ENCODE peak calls at places on chromosomes 6 and 20, in six cellular contexts. One of them, this sample, is unnamed.

GRCh38 chr6:7673063-7673536 is 52.8 kb upstream of the BMP6 start:
- DNase-seq in H9: peak
- DNase-seq in IMR-90: peak
- DNase-seq in trophoblast cell: peak
- DNase-seq in neuronal stem cell: peak
- DNase-seq in H1: peak
- DNase-seq in this sample: no peak

GRCh38 chr6:109304284-109305015 is 77.8 kb downstream of the CD164 start:
- DNase-seq in H9: no peak
- DNase-seq in IMR-90: no peak
- DNase-seq in trophoblast cell: no peak
- DNase-seq in neuronal stem cell: no peak
- DNase-seq in H1: no peak
- DNase-seq in this sample: no peak

GRCh38 chr6:44237813-44238433 is 9.0 kb upstream of the HSP90AB1 start:
- DNase-seq in H9: peak
- DNase-seq in IMR-90: peak
- DNase-seq in trophoblast cell: peak
- DNase-seq in neuronal stem cell: no peak
- DNase-seq in H1: no peak
- DNase-seq in this sample: peak

GRCh38 chr6:170129691-170130171 is 161.1 kb downstream of the DLL1 start:
- DNase-seq in H9: no peak
- DNase-seq in IMR-90: no peak
- DNase-seq in trophoblast cell: peak
- DNase-seq in neuronal stem cell: no peak
- DNase-seq in H1: no peak
- DNase-seq in this sample: no peak

GRCh38 chr6:48183816-48184215 is 72.8 kb upstream of the PTCHD4 start:
- DNase-seq in H9: no peak
- DNase-seq in IMR-90: no peak
- DNase-seq in trophoblast cell: no peak
- DNase-seq in neuronal stem cell: no peak
- DNase-seq in H1: no peak
- DNase-seq in this sample: no peak

GRCh38 chr6:91055959-91056358 is 469.1 kb upstream of the MAP3K7 start:
- DNase-seq in H9: no peak
- DNase-seq in IMR-90: no peak
- DNase-seq in trophoblast cell: no peak
- DNase-seq in neuronal stem cell: no peak
- DNase-seq in H1: no peak
- DNase-seq in this sample: no peak

GRCh38 chr6:32666420-32667300 is at the start of gene HLA-DQB1:
- DNase-seq in H9: peak
- DNase-seq in IMR-90: no peak
- DNase-seq in trophoblast cell: peak
- DNase-seq in neuronal stem cell: peak
- DNase-seq in H1: no peak
- DNase-seq in this sample: peak

GRCh38 chr20:48659888-48660287 is 167.9 kb downstream of the PREX1 start:
- DNase-seq in H9: no peak
- DNase-seq in IMR-90: no peak
- DNase-seq in trophoblast cell: no peak
- DNase-seq in neuronal stem cell: no peak
- DNase-seq in H1: no peak
- DNase-seq in this sample: no peak

GRCh38 chr6:20751293-20751946 is 217.2 kb downstream of the CDKAL1 start:
- DNase-seq in H9: no peak
- DNase-seq in IMR-90: peak
- DNase-seq in trophoblast cell: no peak
- DNase-seq in neuronal stem cell: no peak
- DNase-seq in H1: no peak
- DNase-seq in this sample: peak

GRCh38 chr20:24686156-24686555 is 216.7 kb downstream of the SYNDIG1 start:
- DNase-seq in H9: no peak
- DNase-seq in IMR-90: no peak
- DNase-seq in trophoblast cell: no peak
- DNase-seq in neuronal stem cell: no peak
- DNase-seq in H1: no peak
- DNase-seq in this sample: no peak

GRCh38 chr6:112148103-112148502 is 60.7 kb downstream of the FAM229B start:
- DNase-seq in H9: no peak
- DNase-seq in IMR-90: no peak
- DNase-seq in trophoblast cell: no peak
- DNase-seq in neuronal stem cell: no peak
- DNase-seq in H1: no peak
- DNase-seq in this sample: no peak

GRCh38 chr6:112145080-112145573 is 57.7 kb downstream of the FAM229B start:
- DNase-seq in H9: peak
- DNase-seq in IMR-90: no peak
- DNase-seq in trophoblast cell: no peak
- DNase-seq in neuronal stem cell: no peak
- DNase-seq in H1: peak
- DNase-seq in this sample: no peak

GRCh38 chr6:112141707-112142106 is 54.3 kb downstream of the FAM229B start:
- DNase-seq in H9: no peak
- DNase-seq in IMR-90: no peak
- DNase-seq in trophoblast cell: no peak
- DNase-seq in neuronal stem cell: no peak
- DNase-seq in H1: no peak
- DNase-seq in this sample: no peak

GRCh38 chr6:112149236-112149635 is 61.8 kb downstream of the FAM229B start:
- DNase-seq in H9: no peak
- DNase-seq in IMR-90: peak
- DNase-seq in trophoblast cell: no peak
- DNase-seq in neuronal stem cell: no peak
- DNase-seq in H1: no peak
- DNase-seq in this sample: peak

GRCh38 chr6:112144145-112144926 is 56.9 kb downstream of the FAM229B start:
- DNase-seq in H9: no peak
- DNase-seq in IMR-90: peak
- DNase-seq in trophoblast cell: no peak
- DNase-seq in neuronal stem cell: no peak
- DNase-seq in H1: no peak
- DNase-seq in this sample: no peak
- H4K91ac ChIP-seq in H9: no peak
- H4K91ac ChIP-seq in IMR-90: no peak
- H4K91ac ChIP-seq in trophoblast cell: no peak
- H4K91ac ChIP-seq in neuronal stem cell: no peak
- H4K91ac ChIP-seq in H1: no peak
- H4K91ac ChIP-seq in this sample: no peak

GRCh38 chr6:168584251-168584650 is 143.3 kb downstream of the SMOC2 start:
- DNase-seq in H9: no peak
- DNase-seq in IMR-90: no peak
- DNase-seq in trophoblast cell: no peak
- DNase-seq in neuronal stem cell: no peak
- DNase-seq in H1: no peak
- DNase-seq in this sample: no peak

GRCh38 chr6:168584671-168585070 is 143.7 kb downstream of the SMOC2 start:
- DNase-seq in H9: no peak
- DNase-seq in IMR-90: no peak
- DNase-seq in trophoblast cell: no peak
- DNase-seq in neuronal stem cell: no peak
- DNase-seq in H1: no peak
- DNase-seq in this sample: no peak

GRCh38 chr6:168583126-168583525 is 142.1 kb downstream of the SMOC2 start:
- DNase-seq in H9: no peak
- DNase-seq in IMR-90: no peak
- DNase-seq in trophoblast cell: no peak
- DNase-seq in neuronal stem cell: no peak
- DNase-seq in H1: no peak
- DNase-seq in this sample: no peak

GRCh38 chr6:168583821-168584220 is 142.8 kb downstream of the SMOC2 start:
- DNase-seq in H9: no peak
- DNase-seq in IMR-90: no peak
- DNase-seq in trophoblast cell: no peak
- DNase-seq in neuronal stem cell: no peak
- DNase-seq in H1: no peak
- DNase-seq in this sample: no peak

DNA sequence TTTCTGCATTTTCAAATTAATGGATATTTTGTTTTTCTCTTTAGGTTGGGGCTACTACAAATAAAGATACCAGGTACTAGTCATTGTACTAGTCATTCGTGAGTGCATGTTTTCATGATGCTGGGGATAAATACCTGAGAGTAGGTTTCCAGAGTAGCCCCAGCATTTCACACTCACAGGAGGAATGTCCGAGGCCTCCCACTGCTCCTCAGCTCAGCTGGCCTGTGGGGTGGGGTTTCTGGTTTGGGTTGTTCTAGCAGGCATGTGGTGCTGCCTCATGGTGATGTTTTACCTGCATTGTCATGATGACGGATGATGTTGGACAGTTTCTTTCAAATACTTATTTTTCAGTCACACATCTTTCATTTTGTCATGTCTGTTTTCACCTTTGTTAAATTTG is 144.5 kb downstream of the SMOC2 start:
- DNase-seq in H9: no peak
- DNase-seq in IMR-90: no peak
- DNase-seq in trophoblast cell: no peak
- DNase-seq in neuronal stem cell: no peak
- DNase-seq in H1: no peak
- DNase-seq in this sample: no peak
- H4K91ac ChIP-seq in H9: no peak
- H4K91ac ChIP-seq in IMR-90: no peak
- H4K91ac ChIP-seq in trophoblast cell: no peak
- H4K91ac ChIP-seq in neuronal stem cell: no peak
- H4K91ac ChIP-seq in H1: no peak
- H4K91ac ChIP-seq in this sample: no peak

GRCh38 chr6:25359891-25360290 is 80.7 kb downstream of the CARMIL1 start:
- DNase-seq in H9: no peak
- DNase-seq in IMR-90: no peak
- DNase-seq in trophoblast cell: no peak
- DNase-seq in neuronal stem cell: no peak
- DNase-seq in H1: no peak
- DNase-seq in this sample: no peak
- H4K91ac ChIP-seq in H9: no peak
- H4K91ac ChIP-seq in IMR-90: peak
- H4K91ac ChIP-seq in trophoblast cell: no peak
- H4K91ac ChIP-seq in neuronal stem cell: no peak
- H4K91ac ChIP-seq in H1: no peak
- H4K91ac ChIP-seq in this sample: no peak

DNA sequence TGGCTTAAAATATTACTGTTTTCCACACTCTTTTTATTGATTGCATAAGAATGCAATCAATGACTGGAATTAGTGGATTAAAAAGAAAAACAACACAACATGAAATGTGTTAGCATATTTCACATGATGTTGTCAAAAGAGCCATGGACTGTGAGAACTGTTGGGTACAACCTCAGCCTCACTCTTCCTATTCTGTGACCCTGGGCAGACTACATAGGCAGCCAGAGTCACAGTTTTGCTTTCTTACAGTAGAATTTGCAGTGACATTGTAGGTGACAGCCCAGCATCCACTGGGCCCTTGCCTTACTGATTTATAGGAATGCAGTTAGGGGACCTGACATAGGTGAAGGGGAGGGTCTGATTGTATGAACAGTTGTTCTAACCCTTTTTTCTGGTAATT is 471.4 kb upstream of the SLC35B3 start:
- DNase-seq in H9: no peak
- DNase-seq in IMR-90: no peak
- DNase-seq in trophoblast cell: no peak
- DNase-seq in neuronal stem cell: no peak
- DNase-seq in H1: no peak
- DNase-seq in this sample: no peak
- H4K91ac ChIP-seq in H9: no peak
- H4K91ac ChIP-seq in IMR-90: no peak
- H4K91ac ChIP-seq in trophoblast cell: no peak
- H4K91ac ChIP-seq in neuronal stem cell: no peak
- H4K91ac ChIP-seq in H1: no peak
- H4K91ac ChIP-seq in this sample: no peak

GRCh38 chr20:13910492-13910891 is 79.9 kb downstream of the SEL1L2 start:
- DNase-seq in H9: no peak
- DNase-seq in IMR-90: no peak
- DNase-seq in trophoblast cell: no peak
- DNase-seq in neuronal stem cell: no peak
- DNase-seq in H1: no peak
- DNase-seq in this sample: no peak

GRCh38 chr20:13913517-13913916 is 76.9 kb downstream of the SEL1L2 start:
- DNase-seq in H9: no peak
- DNase-seq in IMR-90: no peak
- DNase-seq in trophoblast cell: no peak
- DNase-seq in neuronal stem cell: no peak
- DNase-seq in H1: no peak
- DNase-seq in this sample: no peak

GRCh38 chr20:13915244-13915643 is 75.2 kb downstream of the SEL1L2 start:
- DNase-seq in H9: no peak
- DNase-seq in IMR-90: no peak
- DNase-seq in trophoblast cell: no peak
- DNase-seq in neuronal stem cell: no peak
- DNase-seq in H1: no peak
- DNase-seq in this sample: no peak
- H4K91ac ChIP-seq in H9: no peak
- H4K91ac ChIP-seq in IMR-90: no peak
- H4K91ac ChIP-seq in trophoblast cell: no peak
- H4K91ac ChIP-seq in neuronal stem cell: no peak
- H4K91ac ChIP-seq in H1: no peak
- H4K91ac ChIP-seq in this sample: no peak

GRCh38 chr20:34112600-34113061 is 588 bp upstream of the EIF2S2 start:
- DNase-seq in H9: peak
- DNase-seq in IMR-90: peak
- DNase-seq in trophoblast cell: no peak
- DNase-seq in neuronal stem cell: no peak
- DNase-seq in H1: no peak
- DNase-seq in this sample: no peak

GRCh38 chr20:34109442-34109841 is 2.6 kb downstream of the EIF2S2 start:
- DNase-seq in H9: no peak
- DNase-seq in IMR-90: no peak
- DNase-seq in trophoblast cell: no peak
- DNase-seq in neuronal stem cell: no peak
- DNase-seq in H1: no peak
- DNase-seq in this sample: no peak

GRCh38 chr20:34110025-34111013 is 1.7 kb downstream of the EIF2S2 start:
- DNase-seq in H9: no peak
- DNase-seq in IMR-90: peak
- DNase-seq in trophoblast cell: no peak
- DNase-seq in neuronal stem cell: no peak
- DNase-seq in H1: no peak
- DNase-seq in this sample: peak

GRCh38 chr20:34111712-34112599 is at the start of gene EIF2S2:
- DNase-seq in H9: peak
- DNase-seq in IMR-90: peak
- DNase-seq in trophoblast cell: peak
- DNase-seq in neuronal stem cell: peak
- DNase-seq in H1: peak
- DNase-seq in this sample: peak

GRCh38 chr20:34111057-34111711 is 859 bp downstream of the EIF2S2 start:
- DNase-seq in H9: no peak
- DNase-seq in IMR-90: peak
- DNase-seq in trophoblast cell: peak
- DNase-seq in neuronal stem cell: no peak
- DNase-seq in H1: no peak
- DNase-seq in this sample: peak
- H4K91ac ChIP-seq in H9: no peak
- H4K91ac ChIP-seq in IMR-90: peak
- H4K91ac ChIP-seq in trophoblast cell: peak
- H4K91ac ChIP-seq in neuronal stem cell: no peak
- H4K91ac ChIP-seq in H1: no peak
- H4K91ac ChIP-seq in this sample: peak

This sample was measured in mesenchymal stem cell.